ENCODE peak calls at places on chromosomes 2 and 18, in five cellular contexts. K is left ventricle myocardium superior, J is MG63, L is M059J, V is HL-60. E is an unnamed sample.

GRCh38 chr18:8095947-8096570 is 513.2 kb upstream of the RAB12 start:
- DNase-seq in V (no peak), J (no peak), K (no peak), L (no peak), E (no peak)

GRCh38 chr18:57705861-57706590 is 84.4 kb upstream of the NARS1 start:
- DNase-seq in K (no peak), V (no peak), J (no peak), L (no peak), E (no peak)

GRCh38 chr2:12931211-12931844 is 214.6 kb downstream of the TRIB2 start:
- DNase-seq in L (peak; percentile 57), J (peak; percentile 40), V (no peak), K (no peak), E (no peak)

GRCh38 chr2:98086491-98087446 is at the start of gene VWA3B:
- DNase-seq in V (no peak), L (peak; percentile 44), K (peak; percentile 84), J (peak; percentile 44), E (peak; percentile 90)

GRCh38 chr2:197028633-197029032 is 102.1 kb upstream of the PGAP1 start:
- DNase-seq in J (no peak), V (no peak), L (no peak), K (no peak), E (no peak)

GRCh38 chr2:58918138-58918537 is 677.0 kb upstream of the FANCL start:
- DNase-seq in K (no peak), L (no peak), J (peak; percentile 62), V (no peak), E (no peak)

GRCh38 chr2:155368934-155369333 is 670.4 kb downstream of the KCNJ3 start:
- DNase-seq in V (no peak), J (no peak), L (peak; percentile 1), K (no peak), E (no peak)

GRCh38 chr2:191178806-191179514 is 28.2 kb upstream of the STAT4 start:
- DNase-seq in V (no peak), K (peak; percentile 67), J (peak; percentile 94), L (peak; percentile 71), E (peak; percentile 74)

GRCh38 chr2:44906972-44907371 is 34.5 kb upstream of the SIX3 start:
- DNase-seq in L (peak; percentile 46), K (no peak), V (no peak), J (peak; percentile 53), E (no peak)

GRCh38 chr2:209102319-209102718 is 321.5 kb upstream of the MAP2 start:
- DNase-seq in J (no peak), K (no peak), V (no peak), L (no peak), E (no peak)

GRCh38 chr2:231397011-231397927 is 1.8 kb downstream of the B3GNT7 start:
- DNase-seq in L (no peak), K (peak; percentile 11), J (no peak), V (no peak), E (no peak)